ENCODE peak calls at places on chromosomes 2 and 18, in four cellular contexts. One of them, this sample, is unnamed.

GRCh38 chr18:44411971-44412370 is 268.7 kb upstream of the SETBP1 start:
- DNase-seq in GM03348: no peak
- DNase-seq in Right ventricle myocardium superior: no peak
- DNase-seq in fibroblast of the conjunctiva: no peak
- DNase-seq in this sample: no peak

GRCh38 chr2:189444322-189444721 is 3.0 kb downstream of the WDR75 start:
- DNase-seq in GM03348: no peak
- DNase-seq in Right ventricle myocardium superior: no peak
- DNase-seq in fibroblast of the conjunctiva: no peak
- DNase-seq in this sample: no peak

GRCh38 chr2:105772362-105772761 is 27.6 kb downstream of the NCK2 start:
- DNase-seq in GM03348: no peak
- DNase-seq in Right ventricle myocardium superior: no peak
- DNase-seq in fibroblast of the conjunctiva: no peak
- DNase-seq in this sample: no peak

GRCh38 chr2:10912076-10912731 is 470 bp downstream of the KCNF1 start:
- DNase-seq in GM03348: no peak
- DNase-seq in Right ventricle myocardium superior: no peak
- DNase-seq in fibroblast of the conjunctiva: no peak
- DNase-seq in this sample: no peak

GRCh38 chr2:29879456-29879855 is 41.9 kb downstream of the ALK start:
- DNase-seq in GM03348: no peak
- DNase-seq in Right ventricle myocardium superior: no peak
- DNase-seq in fibroblast of the conjunctiva: no peak
- DNase-seq in this sample: no peak

GRCh38 chr2:205775091-205775876 is 93.0 kb downstream of the NRP2 start:
- DNase-seq in GM03348: no peak
- DNase-seq in Right ventricle myocardium superior: no peak
- DNase-seq in fibroblast of the conjunctiva: peak; percentile 74
- DNase-seq in this sample: no peak

GRCh38 chr2:112682101-112682500 is 36.4 kb downstream of the SLC20A1 start:
- DNase-seq in GM03348: no peak
- DNase-seq in Right ventricle myocardium superior: no peak
- DNase-seq in fibroblast of the conjunctiva: no peak
- DNase-seq in this sample: no peak

GRCh38 chr2:183021613-183022012 is 16.6 kb downstream of the NCKAP1 start:
- DNase-seq in GM03348: no peak
- DNase-seq in Right ventricle myocardium superior: no peak
- DNase-seq in fibroblast of the conjunctiva: no peak
- DNase-seq in this sample: no peak

GRCh38 chr2:46332686-46333281 is 35.6 kb downstream of the EPAS1 start:
- DNase-seq in GM03348: peak; percentile 29
- DNase-seq in Right ventricle myocardium superior: no peak
- DNase-seq in fibroblast of the conjunctiva: no peak
- DNase-seq in this sample: no peak

GRCh38 chr2:48566582-48566981 is 36.6 kb downstream of the STON1 start:
- DNase-seq in GM03348: peak; percentile 75
- DNase-seq in Right ventricle myocardium superior: no peak
- DNase-seq in fibroblast of the conjunctiva: peak; percentile 30
- DNase-seq in this sample: no peak

GRCh38 chr18:59902180-59902992 is 2.6 kb downstream of the PMAIP1 start:
- DNase-seq in GM03348: no peak
- DNase-seq in Right ventricle myocardium superior: no peak
- DNase-seq in fibroblast of the conjunctiva: no peak
- DNase-seq in this sample: no peak

GRCh38 chr2:138760693-138761092 is 19.5 kb downstream of the NXPH2 start:
- DNase-seq in GM03348: no peak
- DNase-seq in Right ventricle myocardium superior: no peak
- DNase-seq in fibroblast of the conjunctiva: no peak
- DNase-seq in this sample: no peak

GRCh38 chr2:223674998-223675609 is 72.9 kb upstream of the SCG2 start:
- DNase-seq in GM03348: peak; percentile 43
- DNase-seq in Right ventricle myocardium superior: no peak
- DNase-seq in fibroblast of the conjunctiva: peak; percentile 14
- DNase-seq in this sample: no peak

GRCh38 chr2:182018218-182018617 is 32.6 kb downstream of the PPP1R1C start:
- DNase-seq in GM03348: peak; percentile 23
- DNase-seq in Right ventricle myocardium superior: no peak
- DNase-seq in fibroblast of the conjunctiva: no peak
- DNase-seq in this sample: no peak

GRCh38 chr2:132955871-132956615 is 286.0 kb upstream of the LYPD1 start:
- DNase-seq in GM03348: no peak
- DNase-seq in Right ventricle myocardium superior: no peak
- DNase-seq in fibroblast of the conjunctiva: no peak
- DNase-seq in this sample: no peak

GRCh38 chr2:190607014-190607597 is 41.8 kb upstream of the NAB1 start:
- DNase-seq in GM03348: peak; percentile 8
- DNase-seq in Right ventricle myocardium superior: no peak
- DNase-seq in fibroblast of the conjunctiva: no peak
- DNase-seq in this sample: no peak

GRCh38 chr2:166916987-166917386 is 28.7 kb downstream of the XIRP2 start:
- DNase-seq in GM03348: no peak
- DNase-seq in Right ventricle myocardium superior: no peak
- DNase-seq in fibroblast of the conjunctiva: no peak
- DNase-seq in this sample: no peak

GRCh38 chr2:237441605-237442004 is 27.6 kb upstream of the COL6A3 start:
- DNase-seq in GM03348: peak; percentile 75
- DNase-seq in Right ventricle myocardium superior: no peak
- DNase-seq in fibroblast of the conjunctiva: peak; percentile 63
- DNase-seq in this sample: no peak

GRCh38 chr18:74529378-74529777 is 4.9 kb upstream of the CNDP1 start:
- DNase-seq in GM03348: no peak
- DNase-seq in Right ventricle myocardium superior: no peak
- DNase-seq in fibroblast of the conjunctiva: no peak
- DNase-seq in this sample: no peak

GRCh38 chr2:223010641-223011040 is 41.3 kb upstream of the KCNE4 start:
- DNase-seq in GM03348: peak; percentile 72
- DNase-seq in Right ventricle myocardium superior: no peak
- DNase-seq in fibroblast of the conjunctiva: no peak
- DNase-seq in this sample: no peak

GRCh38 chr2:71528749-71529148 is 75.4 kb downstream of the DYSF start:
- DNase-seq in GM03348: no peak
- DNase-seq in Right ventricle myocardium superior: no peak
- DNase-seq in fibroblast of the conjunctiva: no peak
- DNase-seq in this sample: no peak

GRCh38 chr2:37771600-37772088 is 100.2 kb upstream of the CDC42EP3 start:
- DNase-seq in GM03348: peak; percentile 55
- DNase-seq in Right ventricle myocardium superior: no peak
- DNase-seq in fibroblast of the conjunctiva: no peak
- DNase-seq in this sample: no peak

GRCh38 chr2:101308432-101309210 is at the start of gene RNF149:
- DNase-seq in GM03348: peak; percentile 100
- DNase-seq in Right ventricle myocardium superior: peak; percentile 97
- DNase-seq in fibroblast of the conjunctiva: peak; percentile 88
- DNase-seq in this sample: peak; percentile 83

GRCh38 chr2:19250906-19251305 is 107.5 kb downstream of the OSR1 start:
- DNase-seq in GM03348: no peak
- DNase-seq in Right ventricle myocardium superior: no peak
- DNase-seq in fibroblast of the conjunctiva: no peak
- DNase-seq in this sample: no peak

GRCh38 chr2:132815522-132815921 is 145.5 kb upstream of the LYPD1 start:
- DNase-seq in GM03348: peak; percentile 22
- DNase-seq in Right ventricle myocardium superior: no peak
- DNase-seq in fibroblast of the conjunctiva: no peak
- DNase-seq in this sample: no peak

GRCh38 chr2:8753609-8754008 is 71.8 kb downstream of the ID2 start:
- DNase-seq in GM03348: no peak
- DNase-seq in Right ventricle myocardium superior: no peak
- DNase-seq in fibroblast of the conjunctiva: no peak
- DNase-seq in this sample: no peak

GRCh38 chr2:187497858-187498463 is 49.9 kb upstream of the CALCRL start:
- DNase-seq in GM03348: peak; percentile 9
- DNase-seq in Right ventricle myocardium superior: no peak
- DNase-seq in fibroblast of the conjunctiva: no peak
- DNase-seq in this sample: no peak

GRCh38 chr2:58899692-58900091 is 658.6 kb upstream of the FANCL start:
- DNase-seq in GM03348: peak; percentile 33
- DNase-seq in Right ventricle myocardium superior: no peak
- DNase-seq in fibroblast of the conjunctiva: no peak
- DNase-seq in this sample: no peak